ENCODE peak calls at places on chromosomes 6 and 20, in five cellular contexts. Y, V, L, B and Z are unnamed samples. For H3K4me1, the result is how much of the 10 kb centered on the place peaks cover.

GRCh38 chr6:156795825-156796224 is 18.6 kb downstream of the ARID1B start:
- DNase-seq in Y (no peak), L (no peak), V (no peak), B (peak), Z (no peak)

GRCh38 chr20:3777726-3778629 is 3.3 kb downstream of the SPEF1 start:
- DNase-seq in Y (no peak), B (peak), L (peak), V (peak), Z (peak)

GRCh38 chr6:162056745-162057144 is 670.8 kb downstream of the PRKN start:
- DNase-seq in L (no peak), Y (peak), B (no peak), V (no peak), Z (no peak)

GRCh38 chr6:72203983-72204382 is 317.6 kb downstream of the RIMS1 start:
- DNase-seq in L (no peak), V (no peak), Y (no peak), B (no peak), Z (no peak)

GRCh38 chr6:83974409-83975050 is 59.0 kb upstream of the MRAP2 start:
- DNase-seq in B (no peak), V (no peak), L (no peak), Y (no peak), Z (no peak)

GRCh38 chr6:111559193-111560097 is 46.2 kb downstream of the TRAF3IP2 start:
- DNase-seq in V (peak), B (no peak), Y (no peak), L (no peak), Z (no peak)

GRCh38 chr20:37907677-37908397 is 4.9 kb downstream of the VSTM2L start:
- DNase-seq in Y (peak), B (no peak), L (no peak), V (no peak), Z (no peak)

GRCh38 chr6:125818659-125819297 is 28.0 kb downstream of the NCOA7 start:
- DNase-seq in V (no peak), B (no peak), L (no peak), Y (no peak), Z (no peak)

GRCh38 chr6:134826889-134827737 is 122.8 kb downstream of the ALDH8A1 start:
- DNase-seq in Y (peak), L (peak), B (no peak), V (peak), Z (no peak)

GRCh38 chr6:76326866-76327265 is 254.4 kb upstream of the IMPG1 start:
- DNase-seq in V (no peak), L (no peak), B (no peak), Y (no peak), Z (no peak)

GRCh38 chr6:137926207-137926731 is 59.2 kb downstream of the TNFAIP3 start:
- DNase-seq in B (no peak), V (no peak), L (peak), Y (peak), Z (no peak)

GRCh38 chr6:1379026-1379809 is 10.2 kb upstream of the FOXF2 start:
- DNase-seq in V (no peak), B (no peak), L (no peak), Y (no peak), Z (no peak)

GRCh38 chr6:17393335-17394191 is at the start of gene CAP2:
- DNase-seq in Y (peak), V (peak), B (peak), L (peak), Z (peak)

GRCh38 chr6:135458051-135458450 is 39.5 kb downstream of the AHI1 start:
- DNase-seq in Y (no peak), B (no peak), V (no peak), L (no peak), Z (no peak)

GRCh38 chr6:93675856-93676255 is 256.5 kb upstream of the EPHA7 start:
- DNase-seq in V (no peak), L (no peak), Y (no peak), B (no peak), Z (no peak)

GRCh38 chr20:23096986-23097520 is 10.9 kb upstream of the CD93 start:
- DNase-seq in L (no peak), V (no peak), B (peak), Y (no peak), Z (no peak)

GRCh38 chr20:15992564-15992963 is 580.7 kb downstream of the KIF16B start:
- DNase-seq in L (no peak), Y (peak), B (no peak), V (no peak), Z (no peak)

GRCh38 chr6:73657201-73657600 is 3.4 kb upstream of the SLC17A5 start:
- DNase-seq in Y (no peak), L (no peak), B (no peak), V (no peak), Z (no peak)

GRCh38 chr6:5898102-5898501 is 108.6 kb downstream of the NRN1 start:
- DNase-seq in Y (no peak), B (no peak), L (no peak), V (no peak), Z (no peak)

GRCh38 chr6:160137130-160137988 is 15.7 kb downstream of the SLC22A1 start:
- DNase-seq in V (peak), Y (no peak), L (no peak), B (no peak), Z (no peak)

GRCh38 chr6:52641826-52642225 is 29.1 kb upstream of the TMEM14A start:
- DNase-seq in V (no peak), Y (no peak), B (no peak), L (no peak), Z (no peak)

GRCh38 chr6:24797596-24798216 is 1.0 kb downstream of the ARMH2 start:
- DNase-seq in B (no peak), Y (peak), V (no peak), L (no peak), Z (no peak)

GRCh38 chr20:40683221-40683893 is 5.7 kb downstream of the MAFB start:
- DNase-seq in L (peak), B (peak), Y (peak), V (peak), Z (no peak)

GRCh38 chr6:100378576-100378975 is 86.1 kb downstream of the SIM1 start:
- DNase-seq in B (no peak), V (no peak), L (no peak), Y (no peak), Z (no peak)

GRCh38 chr20:47465335-47466090 is 36.2 kb upstream of the NCOA3 start:
- DNase-seq in L (no peak), Y (no peak), B (no peak), V (no peak), Z (no peak)

GRCh38 chr6:137365648-137366047 is 128.5 kb downstream of the OLIG3 start:
- DNase-seq in L (no peak), V (no peak), B (no peak), Y (no peak), Z (no peak)

GRCh38 chr20:34546751-34547181 is 11.8 kb upstream of the MAP1LC3A start:
- DNase-seq in V (no peak), L (no peak), Y (no peak), B (no peak), Z (peak)

GRCh38 chr6:11110921-11111768 is at the start of gene ERVFRD-1:
- DNase-seq in V (no peak), Y (no peak), B (no peak), L (no peak), Z (no peak)

DNA sequence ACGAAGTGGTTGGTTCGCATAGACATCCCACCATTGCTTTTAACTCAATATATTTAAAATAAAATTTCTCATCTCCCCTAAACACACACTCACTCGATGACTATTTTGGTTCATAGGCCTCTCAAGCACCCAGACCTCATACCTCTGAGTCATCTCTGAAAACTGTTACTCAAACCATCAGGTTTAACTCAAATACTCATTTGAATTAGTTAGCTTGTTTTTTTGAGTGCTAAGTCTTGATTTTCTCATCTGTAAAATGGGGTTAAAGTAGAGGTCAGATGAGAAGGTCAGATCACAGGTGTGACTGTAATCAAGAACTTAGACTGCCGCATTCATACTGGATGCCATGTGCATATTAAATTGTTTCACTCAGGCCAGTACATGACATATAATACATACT is 243.9 kb upstream of the TENT5A start:
- DNase-seq in B (no peak), L (no peak), V (no peak), Y (peak), Z (no peak)
- H3K4me1 ChIP-seq in B (under half), L (under half), V (under half), Y (under half), Z (under half)

DNA sequence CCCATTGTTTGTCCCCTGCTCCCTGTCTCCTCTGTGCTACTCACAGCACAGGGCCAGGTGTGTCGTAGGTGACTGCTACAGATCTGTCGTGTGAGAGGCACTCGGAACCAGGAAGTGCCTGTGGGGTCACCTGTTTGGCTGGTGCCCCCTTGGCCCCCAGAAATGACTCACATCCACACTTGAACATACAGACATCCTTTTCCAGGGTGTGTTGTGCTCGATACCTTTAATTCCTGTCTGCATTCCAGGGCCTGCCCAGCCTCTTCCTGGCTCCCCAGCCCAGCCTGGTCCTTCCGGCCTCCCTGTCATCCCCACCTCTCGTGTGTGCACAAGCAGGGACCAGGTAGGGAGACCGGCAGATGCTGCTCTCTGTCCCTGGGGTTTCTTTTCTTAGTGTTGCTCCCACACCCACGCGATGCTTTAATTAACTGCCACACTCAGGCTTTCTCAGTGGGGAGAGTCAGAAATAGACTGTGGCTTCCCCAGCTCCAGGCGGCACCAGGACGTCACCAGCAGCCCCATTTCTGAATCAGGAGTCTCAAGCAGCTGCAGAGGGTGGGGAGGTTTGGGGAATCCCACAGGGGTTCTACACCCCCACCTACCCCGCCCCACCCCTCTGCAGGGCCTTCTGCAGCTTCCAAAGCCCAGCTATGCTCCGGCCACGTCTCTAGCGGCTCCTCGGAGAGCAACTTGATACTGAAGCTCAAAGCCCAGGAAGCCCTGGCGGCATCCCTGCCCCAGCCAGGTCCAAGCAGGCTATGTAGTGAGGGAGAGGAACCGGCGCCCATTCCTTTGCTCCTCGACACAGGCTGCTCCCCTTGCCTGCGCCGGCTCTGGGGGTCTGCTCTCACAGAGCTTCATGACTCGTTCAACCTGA is 102.2 kb downstream of the SYCP2 start:
- DNase-seq in B (peak), L (no peak), Y (no peak), V (no peak), Z (peak)
- H3K4me1 ChIP-seq in B (under half), L (under half), Y (under half), V (under half), Z (under half)

GRCh38 chr6:158024566-158025297 is 43.1 kb downstream of the SYNJ2 start:
- DNase-seq in L (peak), V (no peak), B (peak), Y (no peak), Z (peak)
- H3K4me1 ChIP-seq in L (under half), V (under half), B (under half), Y (under half), Z (under half)

GRCh38 chr20:1396264-1396663 is 3.4 kb upstream of the FKBP1A start:
- DNase-seq in B (no peak), V (no peak), L (no peak), Y (no peak), Z (no peak)
- H3K4me1 ChIP-seq in B (under half), V (under half), L (under half), Y (under half), Z (under half)

GRCh38 chr6:153088796-153089195 is 42.3 kb downstream of the RGS17 start:
- DNase-seq in Y (peak), L (no peak), V (no peak), B (no peak), Z (no peak)
- H3K4me1 ChIP-seq in Y (under half), L (under half), V (under half), B (under half), Z (under half)

DNA sequence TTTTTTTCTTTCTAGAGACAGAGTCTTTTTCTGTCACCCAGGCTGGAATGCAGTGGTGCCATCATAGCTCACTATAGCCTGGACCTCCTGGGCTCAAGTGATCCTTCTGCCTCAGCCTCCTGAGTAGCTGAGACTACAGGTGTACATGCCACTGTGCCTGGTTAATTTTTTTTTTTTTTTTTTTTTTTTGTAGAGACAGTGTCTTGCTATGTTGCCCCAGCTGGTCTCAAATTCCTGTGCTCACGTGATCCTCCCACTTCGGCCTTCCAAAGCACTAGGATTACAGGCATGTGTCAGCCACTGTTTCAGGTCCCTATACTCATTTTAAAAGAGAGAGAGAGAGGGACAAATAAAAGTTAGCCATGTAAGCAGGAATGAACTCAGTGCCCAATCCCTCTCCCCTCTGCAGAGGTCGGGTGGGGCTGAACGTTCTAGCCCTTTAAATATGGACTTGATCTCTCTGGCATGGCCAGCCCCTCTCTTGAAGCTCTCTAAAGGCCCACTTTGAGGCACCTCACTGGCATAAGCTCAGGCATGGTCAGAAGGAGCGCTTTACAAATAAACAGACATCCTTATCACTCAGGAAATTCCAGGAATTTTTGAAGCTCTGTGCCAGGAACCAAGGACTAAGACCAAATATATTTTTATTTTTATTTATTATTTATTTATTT is 9.0 kb upstream of the SERPINB1 start:
- DNase-seq in V (no peak), B (no peak), Y (peak), L (no peak), Z (no peak)
- H3K4me1 ChIP-seq in V (under half), B (under half), Y (under half), L (under half), Z (under half)

DNA sequence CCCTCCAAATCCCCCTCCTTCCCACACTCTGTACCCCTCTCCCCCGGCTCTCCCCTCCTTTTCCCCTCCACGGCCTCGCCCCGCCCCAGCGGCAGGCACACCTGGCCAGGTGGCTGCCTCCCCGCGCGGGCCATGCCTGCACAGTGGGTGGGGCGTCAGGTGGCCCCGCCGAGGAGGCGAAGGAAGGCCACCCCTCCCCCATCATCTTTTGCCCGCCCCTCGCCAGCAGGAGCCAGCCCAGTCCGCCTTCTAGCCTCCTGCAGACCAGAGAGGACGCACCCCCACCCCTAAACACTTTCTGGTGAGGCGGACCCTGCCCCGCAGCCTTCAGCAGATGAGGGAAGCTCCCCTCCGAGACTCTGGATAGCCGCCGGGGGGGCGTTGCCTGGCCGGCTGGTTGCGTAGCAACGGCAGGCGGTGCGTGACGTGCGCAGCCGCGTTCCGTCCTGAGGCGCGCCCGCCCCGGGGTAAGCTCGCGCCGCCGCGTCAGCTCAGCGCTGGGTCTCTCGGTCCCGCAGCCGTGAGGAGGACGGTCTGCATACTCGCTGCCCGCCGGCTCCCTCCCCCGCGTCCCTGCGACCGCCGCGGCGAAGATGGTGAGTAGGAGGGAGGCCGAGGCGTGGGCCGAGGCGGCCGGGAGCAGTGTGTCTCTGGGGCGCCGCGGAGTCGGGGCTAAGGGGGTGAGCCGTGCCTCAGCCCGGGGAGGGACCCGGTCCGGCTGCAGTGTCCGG is at the start of gene DSTN:
- DNase-seq in L (peak), V (peak), B (peak), Y (peak), Z (peak)
- H3K4me1 ChIP-seq in L (under half), V (under half), B (under half), Y (under half), Z (under half)

DNA sequence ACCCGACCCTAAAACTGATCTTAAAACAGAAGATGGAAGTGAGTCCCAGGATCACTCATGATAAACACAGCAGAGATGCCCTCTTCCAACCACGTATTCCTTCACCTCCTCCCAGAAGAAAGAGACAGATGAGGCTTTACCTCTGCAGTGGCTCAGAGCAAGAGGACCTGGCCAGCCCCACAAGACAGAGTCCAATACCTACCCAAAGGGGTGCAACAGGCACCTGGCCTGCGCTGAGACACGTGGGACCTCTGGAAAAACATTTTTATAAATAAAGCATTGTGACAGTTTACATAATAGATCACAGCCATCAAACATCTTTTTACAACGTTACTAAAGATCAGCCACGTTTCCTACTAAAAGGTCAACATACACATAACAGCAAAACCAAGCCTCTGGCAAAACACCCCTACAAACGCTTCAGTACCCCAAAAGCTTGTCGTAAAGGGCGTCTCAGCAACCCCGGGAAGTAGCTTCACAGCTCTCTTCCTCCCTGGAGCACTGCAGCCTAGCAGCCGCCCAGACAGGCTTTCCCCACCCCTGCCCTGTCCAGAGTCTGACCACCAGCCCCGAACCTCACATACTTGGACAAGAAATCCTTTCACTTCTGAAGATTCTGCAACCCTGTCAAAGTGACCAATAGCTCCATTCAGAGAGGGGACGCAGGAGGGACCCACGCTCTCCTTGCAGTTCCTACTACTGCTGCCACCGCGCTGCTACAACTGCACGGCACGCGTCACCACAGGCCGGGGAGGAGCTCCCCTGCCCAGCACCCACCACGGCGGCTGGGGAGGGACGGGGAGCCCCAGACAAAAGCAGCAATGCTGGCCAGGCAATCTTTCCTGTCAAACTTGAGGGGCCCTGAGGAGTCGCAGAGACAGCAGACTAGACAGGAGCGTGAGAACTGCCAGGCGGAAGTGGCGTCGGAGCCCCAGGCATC is 2.8 kb downstream of the TAF4 start:
- DNase-seq in L (no peak), B (no peak), Y (no peak), V (no peak), Z (peak)
- H3K4me1 ChIP-seq in L (under half), B (under half), Y (under half), V (under half), Z (under half)

GRCh38 chr6:28742668-28743270 is 181.0 kb downstream of the TRIM27 start:
- DNase-seq in Y (peak), V (no peak), L (no peak), B (no peak), Z (no peak)

GRCh38 chr6:28743271-28743789 is 180.5 kb downstream of the TRIM27 start:
- DNase-seq in B (no peak), Y (no peak), L (no peak), V (no peak), Z (no peak)

GRCh38 chr6:28738396-28738765 is 185.4 kb downstream of the TRIM27 start:
- DNase-seq in Y (no peak), B (no peak), V (no peak), L (no peak), Z (no peak)

GRCh38 chr6:28737750-28738395 is 185.9 kb downstream of the TRIM27 start:
- DNase-seq in Y (no peak), B (no peak), L (no peak), V (no peak), Z (no peak)

GRCh38 chr6:28741363-28741762 is 182.4 kb downstream of the TRIM27 start:
- DNase-seq in B (no peak), V (no peak), Y (no peak), L (no peak), Z (no peak)
- H3K4me1 ChIP-seq in B (under half), V (under half), Y (under half), L (under half), Z (under half)